ENCODE peak calls at places on chromosome X, in four cellular contexts. One of them, this sample, is unnamed.

GRCh38 chrX:31199051-31199769 is 127.4 kb upstream of the FTHL17 start:
- DNase-seq in GM12892: no peak
- DNase-seq in endothelial cell of umbilical vein: peak; percentile 59
- DNase-seq in transverse colon: no peak
- DNase-seq in this sample: no peak

GRCh38 chrX:139691843-139692505 is 16.0 kb downstream of the MCF2 start:
- DNase-seq in GM12892: no peak
- DNase-seq in endothelial cell of umbilical vein: peak; percentile 1
- DNase-seq in transverse colon: no peak
- DNase-seq in this sample: no peak

GRCh38 chrX:2401201-2401589 is 99.6 kb downstream of the DHRSX start:
- DNase-seq in GM12892: no peak
- DNase-seq in endothelial cell of umbilical vein: no peak
- DNase-seq in transverse colon: no peak
- DNase-seq in this sample: no peak

GRCh38 chrX:67480789-67481188 is 63.0 kb upstream of the AR start:
- DNase-seq in GM12892: no peak
- DNase-seq in endothelial cell of umbilical vein: no peak
- DNase-seq in transverse colon: no peak
- DNase-seq in this sample: no peak

GRCh38 chrX:40012800-40013682 is 84.7 kb downstream of the BCOR start:
- DNase-seq in GM12892: no peak
- DNase-seq in endothelial cell of umbilical vein: peak; percentile 68
- DNase-seq in transverse colon: peak; percentile 87
- DNase-seq in this sample: peak; percentile 88

GRCh38 chrX:155873203-155873602 is 7.9 kb upstream of the VAMP7 start:
- DNase-seq in GM12892: no peak
- DNase-seq in endothelial cell of umbilical vein: no peak
- DNase-seq in transverse colon: no peak
- DNase-seq in this sample: no peak

GRCh38 chrX:20514358-20514757 is 247.6 kb upstream of the RPS6KA3 start:
- DNase-seq in GM12892: no peak
- DNase-seq in endothelial cell of umbilical vein: peak; percentile 65
- DNase-seq in transverse colon: no peak
- DNase-seq in this sample: peak; percentile 28

GRCh38 chrX:267771-268261 is 13.4 kb upstream of the PLCXD1 start:
- DNase-seq in GM12892: no peak
- DNase-seq in endothelial cell of umbilical vein: no peak
- DNase-seq in transverse colon: peak; percentile 44
- DNase-seq in this sample: peak; percentile 79

GRCh38 chrX:153411988-153412574 is 809 bp downstream of the ZFP92 start:
- DNase-seq in GM12892: no peak
- DNase-seq in endothelial cell of umbilical vein: no peak
- DNase-seq in transverse colon: no peak
- DNase-seq in this sample: no peak

GRCh38 chrX:123884809-123885408 is 25.1 kb downstream of the XIAP start:
- DNase-seq in GM12892: peak; percentile 16
- DNase-seq in endothelial cell of umbilical vein: peak; percentile 52
- DNase-seq in transverse colon: no peak
- DNase-seq in this sample: no peak

GRCh38 chrX:143206961-143207360 is 181.2 kb downstream of the SPANXN4 start:
- DNase-seq in GM12892: no peak
- DNase-seq in endothelial cell of umbilical vein: no peak
- DNase-seq in transverse colon: no peak
- DNase-seq in this sample: no peak

GRCh38 chrX:133859860-133860259 is 125.5 kb downstream of the GPC3 start:
- DNase-seq in GM12892: no peak
- DNase-seq in endothelial cell of umbilical vein: no peak
- DNase-seq in transverse colon: no peak
- DNase-seq in this sample: no peak

GRCh38 chrX:109261279-109261678 is 220.6 kb downstream of the GUCY2F start:
- DNase-seq in GM12892: no peak
- DNase-seq in endothelial cell of umbilical vein: no peak
- DNase-seq in transverse colon: no peak
- DNase-seq in this sample: no peak

GRCh38 chrX:110374544-110374943 is 15.9 kb downstream of the RTL9 start:
- DNase-seq in GM12892: no peak
- DNase-seq in endothelial cell of umbilical vein: no peak
- DNase-seq in transverse colon: no peak
- DNase-seq in this sample: no peak
- TF ChIP-seq POLR2A in GM12892: no peak
- TF ChIP-seq POLR2A in endothelial cell of umbilical vein: no peak
- TF ChIP-seq POLR2A in transverse colon: no peak
- TF ChIP-seq POLR2A in this sample: no peak

GRCh38 chrX:154762529-154763296 is at the start of gene DKC1:
- DNase-seq in GM12892: peak; percentile 72
- DNase-seq in endothelial cell of umbilical vein: peak; percentile 95
- DNase-seq in transverse colon: peak; percentile 96
- DNase-seq in this sample: peak; percentile 97
- TF ChIP-seq POLR2A in GM12892: peak; percentile 72
- TF ChIP-seq POLR2A in endothelial cell of umbilical vein: peak; percentile 63
- TF ChIP-seq POLR2A in transverse colon: peak; percentile 48
- TF ChIP-seq POLR2A in this sample: no peak

GRCh38 chrX:37349131-37350033 is at the start of gene PRRG1:
- DNase-seq in GM12892: no peak
- DNase-seq in endothelial cell of umbilical vein: peak; percentile 77
- DNase-seq in transverse colon: peak; percentile 77
- DNase-seq in this sample: peak; percentile 92
- TF ChIP-seq POLR2A in GM12892: no peak
- TF ChIP-seq POLR2A in endothelial cell of umbilical vein: peak; percentile 80
- TF ChIP-seq POLR2A in transverse colon: peak; percentile 74
- TF ChIP-seq POLR2A in this sample: no peak

DNA sequence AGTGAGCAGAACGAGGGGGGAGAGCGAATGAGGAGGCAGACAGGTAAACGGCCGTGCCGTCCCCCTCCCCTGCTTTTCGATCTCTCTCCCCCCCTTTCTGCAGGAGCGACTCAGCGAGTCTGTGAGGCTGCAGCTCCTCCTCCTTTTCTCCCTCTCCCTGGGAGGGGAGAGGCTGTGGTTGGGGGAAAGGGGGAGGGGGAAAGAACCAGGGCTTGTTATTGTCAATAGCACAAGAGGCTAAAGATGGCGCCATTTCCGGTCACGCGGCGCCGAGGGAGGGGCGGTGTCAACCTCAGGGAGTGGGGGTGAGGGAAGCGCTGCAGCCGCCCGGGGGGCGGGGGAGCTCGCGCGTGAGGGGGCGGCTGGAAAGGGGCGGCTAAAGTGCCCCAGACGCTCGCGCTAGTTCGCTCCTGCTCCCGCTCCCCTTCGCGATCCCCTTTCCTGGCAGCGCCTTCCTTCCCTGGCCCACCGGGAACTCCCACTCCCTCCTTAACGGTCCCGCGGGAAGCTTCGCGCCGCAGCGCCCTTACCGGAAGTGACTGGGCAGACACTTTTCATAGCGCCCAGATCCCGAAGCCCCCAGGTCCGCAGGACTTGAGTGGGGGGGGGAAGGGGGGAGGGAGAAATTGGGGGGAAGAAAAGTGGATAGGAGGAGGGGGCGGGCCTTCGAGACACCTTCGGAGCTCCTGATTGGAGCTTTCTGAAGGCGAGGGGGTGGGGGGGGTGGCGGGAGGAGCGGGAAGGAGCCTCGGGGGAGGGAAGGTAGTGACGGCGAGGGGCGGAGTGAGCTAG is at the start of gene CUL4B:
- DNase-seq in GM12892: peak; percentile 45
- DNase-seq in endothelial cell of umbilical vein: peak; percentile 95
- DNase-seq in transverse colon: peak; percentile 93
- DNase-seq in this sample: peak; percentile 92
- TF ChIP-seq POLR2A in GM12892: peak; percentile 63
- TF ChIP-seq POLR2A in endothelial cell of umbilical vein: peak; percentile 75
- TF ChIP-seq POLR2A in transverse colon: peak; percentile 80
- TF ChIP-seq POLR2A in this sample: no peak

GRCh38 chrX:70432936-70433847 is 10.1 kb downstream of the GDPD2 start:
- DNase-seq in GM12892: no peak
- DNase-seq in endothelial cell of umbilical vein: no peak
- DNase-seq in transverse colon: no peak
- DNase-seq in this sample: no peak

GRCh38 chrX:70434914-70435586 is 9.6 kb upstream of the DLG3 start:
- DNase-seq in GM12892: no peak
- DNase-seq in endothelial cell of umbilical vein: no peak
- DNase-seq in transverse colon: no peak
- DNase-seq in this sample: no peak

GRCh38 chrX:70433848-70434351 is 10.7 kb upstream of the DLG3 start:
- DNase-seq in GM12892: peak; percentile 65
- DNase-seq in endothelial cell of umbilical vein: peak; percentile 49
- DNase-seq in transverse colon: peak; percentile 83
- DNase-seq in this sample: peak; percentile 72

GRCh38 chrX:70436380-70436779 is 8.3 kb upstream of the DLG3 start:
- DNase-seq in GM12892: no peak
- DNase-seq in endothelial cell of umbilical vein: no peak
- DNase-seq in transverse colon: no peak
- DNase-seq in this sample: no peak

DNA sequence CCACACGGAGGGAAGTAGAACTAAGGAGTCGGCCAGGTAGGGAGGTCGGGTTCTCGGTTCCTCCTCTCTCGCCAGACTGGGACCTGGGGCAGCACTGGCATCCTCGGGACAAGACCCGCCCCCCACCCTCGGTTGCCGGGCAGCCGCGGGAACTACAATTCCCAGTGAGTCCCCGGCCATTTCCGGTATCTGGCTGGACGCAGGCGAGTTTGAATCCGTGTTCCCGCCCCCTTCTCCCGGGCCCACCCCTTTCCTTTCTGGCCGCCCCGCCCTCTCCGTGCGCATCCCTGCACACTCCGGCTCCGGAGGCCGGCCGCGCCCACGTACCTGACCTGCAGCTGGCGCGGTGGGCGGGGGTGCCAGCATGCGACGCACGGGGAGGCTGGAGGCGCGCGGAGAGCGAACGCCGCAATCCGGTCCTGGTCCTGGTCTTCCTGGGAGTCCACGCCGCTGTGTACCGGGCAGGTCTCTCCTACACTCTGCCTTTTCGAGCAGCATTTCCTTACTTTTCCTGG is 10.2 kb upstream of the DLG3 start:
- DNase-seq in GM12892: peak; percentile 64
- DNase-seq in endothelial cell of umbilical vein: peak; percentile 58
- DNase-seq in transverse colon: peak; percentile 93
- DNase-seq in this sample: peak; percentile 91
- TF ChIP-seq POLR2A in GM12892: peak; percentile 27
- TF ChIP-seq POLR2A in endothelial cell of umbilical vein: no peak
- TF ChIP-seq POLR2A in transverse colon: peak; percentile 16
- TF ChIP-seq POLR2A in this sample: no peak

DNA sequence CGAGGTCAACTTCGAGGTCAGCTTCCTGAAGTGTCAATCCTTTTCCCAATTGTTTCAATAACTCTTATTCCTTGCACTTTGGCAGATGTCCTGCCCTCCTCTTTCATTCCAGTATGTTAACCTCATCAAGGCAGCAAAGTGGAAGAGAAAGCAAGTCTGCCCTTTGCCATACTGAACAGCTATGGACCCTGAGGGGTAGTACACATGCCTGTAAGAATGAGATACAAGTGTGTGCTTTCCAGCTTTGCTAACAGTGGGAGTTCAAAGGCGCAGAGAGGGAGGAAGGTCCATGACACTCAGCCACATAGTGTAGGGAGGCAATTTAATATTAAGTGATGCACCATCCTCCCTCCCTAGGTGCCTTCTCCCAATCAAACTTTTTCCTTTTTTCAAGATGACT is 96.4 kb upstream of the ZCCHC13 start:
- DNase-seq in GM12892: no peak
- DNase-seq in endothelial cell of umbilical vein: no peak
- DNase-seq in transverse colon: no peak
- DNase-seq in this sample: no peak
- TF ChIP-seq POLR2A in GM12892: no peak
- TF ChIP-seq POLR2A in endothelial cell of umbilical vein: no peak
- TF ChIP-seq POLR2A in transverse colon: no peak
- TF ChIP-seq POLR2A in this sample: no peak

This sample was measured in upper lobe of left lung.